ENCODE peak calls at places on chromosome 13, in six cellular contexts. J is GM23248, B is aorta, F is endodermal cell, K is small intestine, N is foreskin keratinocyte. V is an unnamed sample.
A peak's percentile ranks its signal among the peaks of the same experiment; 100 is the strongest.

GRCh38 chr13:106649495-106649894 is 81.6 kb upstream of the ARGLU1 start:
- DNase-seq in J (peak; percentile 13), B (no peak), F (no peak), K (peak; percentile 84), N (peak; percentile 68), V (peak; percentile 70)

GRCh38 chr13:110149036-110149435 is 157.9 kb downstream of the COL4A1 start:
- DNase-seq in J (no peak), B (no peak), F (no peak), K (no peak), N (no peak), V (no peak)

GRCh38 chr13:50910483-50910805 is 853 bp downstream of the RNASEH2B start:
- DNase-seq in J (peak; percentile 71), B (peak; percentile 60), F (peak; percentile 80), K (no peak), N (peak; percentile 32), V (no peak)

GRCh38 chr13:60162096-60162495 is 1.6 kb downstream of the DIAPH3 start:
- DNase-seq in J (peak; percentile 22), B (no peak), F (no peak), K (no peak), N (peak; percentile 31), V (no peak)

GRCh38 chr13:77306458-77306857 is 20.4 kb downstream of the MYCBP2 start:
- DNase-seq in J (no peak), B (no peak), F (no peak), K (no peak), N (no peak), V (no peak)

GRCh38 chr13:80345771-80346510 is 5.0 kb upstream of the SPRY2 start:
- DNase-seq in J (no peak), B (no peak), F (no peak), K (no peak), N (no peak), V (no peak)

GRCh38 chr13:28429096-28429495 is 65.8 kb downstream of the FLT1 start:
- DNase-seq in J (no peak), B (no peak), F (no peak), K (no peak), N (no peak), V (no peak)

GRCh38 chr13:49858183-49858856 is 65.8 kb upstream of the KPNA3 start:
- DNase-seq in J (peak; percentile 96), B (no peak), F (no peak), K (no peak), N (peak; percentile 92), V (peak; percentile 74)

GRCh38 chr13:49986471-49986870 is 10.4 kb upstream of the TRIM13 start:
- DNase-seq in J (no peak), B (no peak), F (no peak), K (no peak), N (no peak), V (no peak)

GRCh38 chr13:114131581-114132418 is 623 bp downstream of the RASA3 start:
- DNase-seq in J (peak; percentile 67), B (no peak), F (no peak), K (no peak), N (peak; percentile 35), V (no peak)

GRCh38 chr13:111241006-111241755 is 79.3 kb upstream of the TEX29 start:
- DNase-seq in J (no peak), B (no peak), F (no peak), K (no peak), N (no peak), V (no peak)

GRCh38 chr13:95301947-95302386 is 716 bp upstream of the ABCC4 start:
- DNase-seq in J (no peak), B (no peak), F (no peak), K (peak; percentile 28), N (no peak), V (no peak)

GRCh38 chr13:95298971-95299627 is 2.2 kb downstream of the ABCC4 start:
- DNase-seq in J (peak; percentile 53), B (no peak), F (no peak), K (no peak), N (peak; percentile 70), V (no peak)

GRCh38 chr13:95300625-95301134 is 571 bp downstream of the ABCC4 start:
- DNase-seq in J (peak; percentile 65), B (peak; percentile 63), F (peak; percentile 73), K (peak; percentile 74), N (peak; percentile 42), V (no peak)

GRCh38 chr13:95298169-95298940 is 2.9 kb downstream of the ABCC4 start:
- DNase-seq in J (no peak), B (no peak), F (no peak), K (no peak), N (no peak), V (no peak)

GRCh38 chr13:95301135-95301946 is at the start of gene ABCC4:
- DNase-seq in J (peak; percentile 90), B (peak; percentile 73), F (peak; percentile 91), K (peak; percentile 67), N (peak; percentile 68), V (no peak)
- H3K27ac ChIP-seq in J (peak within 1 kb of the TSS; percentile 52), B (peak within 1 kb of the TSS; percentile 2), F (no peak within 1 kb of the TSS), K (peak within 1 kb of the TSS; percentile 91), N (peak within 1 kb of the TSS; percentile 80), V (no peak within 1 kb of the TSS)

GRCh38 chr13:40756042-40756441 is 14.9 kb downstream of the MRPS31 start:
- DNase-seq in J (no peak), B (no peak), F (no peak), K (no peak), N (no peak), V (no peak)
- H3K27ac ChIP-seq in J (no peak overlapping the region), B (no peak overlapping the region), F (no peak overlapping the region), K (no peak overlapping the region), N (no peak overlapping the region), V (no peak overlapping the region)

GRCh38 chr13:99911069-99911964 is 60.2 kb downstream of the ZIC5 start:
- DNase-seq in J (no peak), B (no peak), F (no peak), K (no peak), N (no peak), V (no peak)
- H3K27ac ChIP-seq in J (no peak overlapping the region), B (no peak overlapping the region), F (no peak overlapping the region), K (no peak overlapping the region), N (no peak overlapping the region), V (no peak overlapping the region)

DNA sequence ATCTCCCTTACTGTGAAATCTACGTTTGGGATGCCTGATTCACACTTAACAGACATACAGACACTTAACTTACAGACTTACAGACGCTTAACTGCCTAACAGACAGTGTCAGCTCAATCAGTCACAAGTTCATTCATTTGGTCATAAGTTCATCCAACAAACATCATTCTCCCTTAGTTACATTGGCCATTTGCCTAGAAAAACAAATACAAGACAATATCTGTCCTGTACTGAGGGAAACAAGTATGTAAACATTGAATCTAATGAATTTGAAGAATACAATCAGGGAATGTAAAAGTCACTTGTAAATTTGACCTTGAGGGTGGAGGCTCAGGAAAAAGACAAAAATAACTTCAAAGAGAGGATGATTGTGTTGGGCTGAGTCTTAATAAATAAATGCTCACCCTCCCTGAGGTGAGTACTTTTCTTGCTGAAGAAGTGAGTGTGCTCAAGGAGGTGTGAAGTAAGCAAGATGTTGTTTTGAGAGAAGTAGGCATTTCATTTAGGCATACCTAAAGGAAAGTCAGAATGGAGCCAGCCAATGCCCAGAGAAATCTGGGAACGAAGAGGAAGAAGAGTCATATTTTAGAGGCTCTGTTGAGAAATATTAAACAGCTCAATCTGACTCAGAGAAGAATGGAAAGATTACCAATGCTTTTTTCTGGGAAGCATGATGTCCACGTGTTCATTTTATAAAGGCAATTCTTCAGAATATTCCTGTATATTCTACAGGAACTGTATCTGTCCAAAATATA is 958.4 kb upstream of the SLC10A2 start:
- DNase-seq in J (no peak), B (no peak), F (no peak), K (no peak), N (no peak), V (no peak)
- H3K27ac ChIP-seq in J (no peak overlapping the region), B (no peak overlapping the region), F (no peak overlapping the region), K (no peak overlapping the region), N (no peak overlapping the region), V (peak overlapping the region; percentile 23)